ENCODE peak calls at places on chromosomes 12 and 14, in seven cellular contexts. One of them, this sample, is unnamed.

GRCh38 chr12:121189061-121189886 is 20.7 kb upstream of the P2RX4 start:
- DNase-seq in kidney epithelial cell: no peak
- DNase-seq in breast epithelium: no peak
- DNase-seq in Daoy: no peak
- DNase-seq in progenitor cell of endocrine pancreas: no peak
- DNase-seq in adipocyte: no peak
- DNase-seq in EH: no peak
- DNase-seq in this sample: no peak

GRCh38 chr14:68528031-68528687 is 264.7 kb downstream of the ZFP36L1 start:
- DNase-seq in kidney epithelial cell: no peak
- DNase-seq in breast epithelium: no peak
- DNase-seq in Daoy: no peak
- DNase-seq in progenitor cell of endocrine pancreas: no peak
- DNase-seq in adipocyte: no peak
- DNase-seq in EH: no peak
- DNase-seq in this sample: no peak

GRCh38 chr12:22518067-22518719 is 26.1 kb downstream of the C2CD5 start:
- DNase-seq in kidney epithelial cell: no peak
- DNase-seq in breast epithelium: no peak
- DNase-seq in Daoy: no peak
- DNase-seq in progenitor cell of endocrine pancreas: no peak
- DNase-seq in adipocyte: no peak
- DNase-seq in EH: no peak
- DNase-seq in this sample: no peak

GRCh38 chr12:116037941-116038837 is 239.3 kb downstream of the MED13L start:
- DNase-seq in kidney epithelial cell: no peak
- DNase-seq in breast epithelium: no peak
- DNase-seq in Daoy: no peak
- DNase-seq in progenitor cell of endocrine pancreas: no peak
- DNase-seq in adipocyte: peak
- DNase-seq in EH: peak
- DNase-seq in this sample: no peak

GRCh38 chr12:95473440-95473946 is 459 bp upstream of the METAP2 start:
- DNase-seq in kidney epithelial cell: no peak
- DNase-seq in breast epithelium: no peak
- DNase-seq in Daoy: peak
- DNase-seq in progenitor cell of endocrine pancreas: no peak
- DNase-seq in adipocyte: peak
- DNase-seq in EH: peak
- DNase-seq in this sample: no peak

GRCh38 chr14:104706733-104707628 is 17.0 kb upstream of the ADSS1 start:
- DNase-seq in kidney epithelial cell: no peak
- DNase-seq in breast epithelium: no peak
- DNase-seq in Daoy: no peak
- DNase-seq in progenitor cell of endocrine pancreas: no peak
- DNase-seq in adipocyte: no peak
- DNase-seq in EH: no peak
- DNase-seq in this sample: no peak

GRCh38 chr14:88256997-88257755 is 65.9 kb downstream of the KCNK10 start:
- DNase-seq in kidney epithelial cell: no peak
- DNase-seq in breast epithelium: no peak
- DNase-seq in Daoy: peak
- DNase-seq in progenitor cell of endocrine pancreas: no peak
- DNase-seq in adipocyte: no peak
- DNase-seq in EH: peak
- DNase-seq in this sample: no peak

GRCh38 chr12:14213542-14213941 is 151.9 kb upstream of the ATF7IP start:
- DNase-seq in kidney epithelial cell: no peak
- DNase-seq in breast epithelium: no peak
- DNase-seq in Daoy: peak
- DNase-seq in progenitor cell of endocrine pancreas: no peak
- DNase-seq in adipocyte: no peak
- DNase-seq in EH: peak
- DNase-seq in this sample: no peak

GRCh38 chr12:107225626-107226025 is 132.3 kb upstream of the CRY1 start:
- DNase-seq in kidney epithelial cell: no peak
- DNase-seq in breast epithelium: no peak
- DNase-seq in Daoy: peak
- DNase-seq in progenitor cell of endocrine pancreas: no peak
- DNase-seq in adipocyte: peak
- DNase-seq in EH: peak
- DNase-seq in this sample: no peak

GRCh38 chr12:68119724-68120211 is 39.8 kb downstream of the IFNG start:
- DNase-seq in kidney epithelial cell: no peak
- DNase-seq in breast epithelium: no peak
- DNase-seq in Daoy: peak
- DNase-seq in progenitor cell of endocrine pancreas: no peak
- DNase-seq in adipocyte: no peak
- DNase-seq in EH: no peak
- DNase-seq in this sample: no peak

GRCh38 chr12:42981379-42981778 is 391.8 kb upstream of the PRICKLE1 start:
- DNase-seq in kidney epithelial cell: no peak
- DNase-seq in breast epithelium: no peak
- DNase-seq in Daoy: peak
- DNase-seq in progenitor cell of endocrine pancreas: no peak
- DNase-seq in adipocyte: peak
- DNase-seq in EH: peak
- DNase-seq in this sample: no peak

GRCh38 chr12:80064269-80064668 is 35.1 kb upstream of the OTOGL start:
- DNase-seq in kidney epithelial cell: no peak
- DNase-seq in breast epithelium: no peak
- DNase-seq in Daoy: no peak
- DNase-seq in progenitor cell of endocrine pancreas: no peak
- DNase-seq in adipocyte: peak
- DNase-seq in EH: peak
- DNase-seq in this sample: no peak

GRCh38 chr14:23300687-23301223 is 1.9 kb downstream of the PPP1R3E start:
- DNase-seq in kidney epithelial cell: no peak
- DNase-seq in breast epithelium: no peak
- DNase-seq in Daoy: peak
- DNase-seq in progenitor cell of endocrine pancreas: no peak
- DNase-seq in adipocyte: peak
- DNase-seq in EH: peak
- DNase-seq in this sample: peak

GRCh38 chr14:77376380-77376770 is 519 bp downstream of the TMED8 start:
- DNase-seq in kidney epithelial cell: no peak
- DNase-seq in breast epithelium: no peak
- DNase-seq in Daoy: peak
- DNase-seq in progenitor cell of endocrine pancreas: no peak
- DNase-seq in adipocyte: no peak
- DNase-seq in EH: peak
- DNase-seq in this sample: peak

GRCh38 chr12:2820432-2820831 is 8.0 kb downstream of the ITFG2 start:
- DNase-seq in kidney epithelial cell: no peak
- DNase-seq in breast epithelium: no peak
- DNase-seq in Daoy: no peak
- DNase-seq in progenitor cell of endocrine pancreas: no peak
- DNase-seq in adipocyte: no peak
- DNase-seq in EH: no peak
- DNase-seq in this sample: no peak

GRCh38 chr14:26163761-26164160 is 434.1 kb downstream of the NOVA1 start:
- DNase-seq in kidney epithelial cell: no peak
- DNase-seq in breast epithelium: no peak
- DNase-seq in Daoy: peak
- DNase-seq in progenitor cell of endocrine pancreas: no peak
- DNase-seq in adipocyte: peak
- DNase-seq in EH: no peak
- DNase-seq in this sample: no peak

GRCh38 chr12:107402041-107403022 is 283.3 kb upstream of the PWP1 start:
- DNase-seq in kidney epithelial cell: no peak
- DNase-seq in breast epithelium: no peak
- DNase-seq in Daoy: peak
- DNase-seq in progenitor cell of endocrine pancreas: peak
- DNase-seq in adipocyte: peak
- DNase-seq in EH: peak
- DNase-seq in this sample: no peak

GRCh38 chr14:105026789-105027563 is 6.1 kb upstream of the CDCA4 start:
- DNase-seq in kidney epithelial cell: no peak
- DNase-seq in breast epithelium: no peak
- DNase-seq in Daoy: no peak
- DNase-seq in progenitor cell of endocrine pancreas: no peak
- DNase-seq in adipocyte: no peak
- DNase-seq in EH: peak
- DNase-seq in this sample: no peak

GRCh38 chr12:124713041-124713435 is 145.6 kb upstream of the NCOR2 start:
- DNase-seq in kidney epithelial cell: no peak
- DNase-seq in breast epithelium: no peak
- DNase-seq in Daoy: no peak
- DNase-seq in progenitor cell of endocrine pancreas: no peak
- DNase-seq in adipocyte: no peak
- DNase-seq in EH: no peak
- DNase-seq in this sample: peak

GRCh38 chr12:123998344-123998941 is 25.4 kb downstream of the ZNF664 start:
- DNase-seq in kidney epithelial cell: no peak
- DNase-seq in breast epithelium: no peak
- DNase-seq in Daoy: no peak
- DNase-seq in progenitor cell of endocrine pancreas: no peak
- DNase-seq in adipocyte: no peak
- DNase-seq in EH: peak
- DNase-seq in this sample: no peak

GRCh38 chr14:96243785-96244184 is 12.2 kb upstream of the BDKRB1 start:
- DNase-seq in kidney epithelial cell: no peak
- DNase-seq in breast epithelium: no peak
- DNase-seq in Daoy: no peak
- DNase-seq in progenitor cell of endocrine pancreas: no peak
- DNase-seq in adipocyte: no peak
- DNase-seq in EH: no peak
- DNase-seq in this sample: peak

GRCh38 chr12:46266869-46267617 is 1.8 kb downstream of the SLC38A1 start:
- DNase-seq in kidney epithelial cell: no peak
- DNase-seq in breast epithelium: peak
- DNase-seq in Daoy: peak
- DNase-seq in progenitor cell of endocrine pancreas: peak
- DNase-seq in adipocyte: peak
- DNase-seq in EH: peak
- DNase-seq in this sample: peak

GRCh38 chr14:54805521-54806322 is 96.9 kb downstream of the GCH1 start:
- DNase-seq in kidney epithelial cell: no peak
- DNase-seq in breast epithelium: peak
- DNase-seq in Daoy: peak
- DNase-seq in progenitor cell of endocrine pancreas: peak
- DNase-seq in adipocyte: peak
- DNase-seq in EH: peak
- DNase-seq in this sample: peak

GRCh38 chr12:132866251-132866828 is 21.1 kb downstream of the CHFR start:
- DNase-seq in kidney epithelial cell: no peak
- DNase-seq in breast epithelium: no peak
- DNase-seq in Daoy: no peak
- DNase-seq in progenitor cell of endocrine pancreas: no peak
- DNase-seq in adipocyte: peak
- DNase-seq in EH: peak
- DNase-seq in this sample: no peak

GRCh38 chr12:26331960-26332359 is 136.6 kb downstream of the SSPN start:
- DNase-seq in kidney epithelial cell: no peak
- DNase-seq in breast epithelium: no peak
- DNase-seq in Daoy: no peak
- DNase-seq in progenitor cell of endocrine pancreas: no peak
- DNase-seq in adipocyte: no peak
- DNase-seq in EH: no peak
- DNase-seq in this sample: no peak

GRCh38 chr12:30578426-30578825 is 117.2 kb downstream of the IPO8 start:
- DNase-seq in kidney epithelial cell: no peak
- DNase-seq in breast epithelium: no peak
- DNase-seq in Daoy: no peak
- DNase-seq in progenitor cell of endocrine pancreas: no peak
- DNase-seq in adipocyte: no peak
- DNase-seq in EH: no peak
- DNase-seq in this sample: no peak

GRCh38 chr14:92724516-92725340 is 23.7 kb downstream of the LGMN start:
- DNase-seq in kidney epithelial cell: no peak
- DNase-seq in breast epithelium: no peak
- DNase-seq in Daoy: no peak
- DNase-seq in progenitor cell of endocrine pancreas: no peak
- DNase-seq in adipocyte: no peak
- DNase-seq in EH: no peak
- DNase-seq in this sample: no peak

GRCh38 chr14:56145965-56146364 is 27.8 kb downstream of the PELI2 start:
- DNase-seq in kidney epithelial cell: no peak
- DNase-seq in breast epithelium: no peak
- DNase-seq in Daoy: peak
- DNase-seq in progenitor cell of endocrine pancreas: no peak
- DNase-seq in adipocyte: peak
- DNase-seq in EH: peak
- DNase-seq in this sample: no peak

GRCh38 chr12:18676112-18676511 is 61.7 kb downstream of the PLCZ1 start:
- DNase-seq in kidney epithelial cell: no peak
- DNase-seq in breast epithelium: no peak
- DNase-seq in Daoy: no peak
- DNase-seq in progenitor cell of endocrine pancreas: no peak
- DNase-seq in adipocyte: no peak
- DNase-seq in EH: no peak
- DNase-seq in this sample: no peak

GRCh38 chr12:3304436-3305135 is 186.4 kb upstream of the PRMT8 start:
- DNase-seq in kidney epithelial cell: peak
- DNase-seq in breast epithelium: no peak
- DNase-seq in Daoy: peak
- DNase-seq in progenitor cell of endocrine pancreas: no peak
- DNase-seq in adipocyte: peak
- DNase-seq in EH: peak
- DNase-seq in this sample: no peak

GRCh38 chr12:5000204-5000603 is 43.5 kb upstream of the KCNA5 start:
- DNase-seq in kidney epithelial cell: no peak
- DNase-seq in breast epithelium: no peak
- DNase-seq in Daoy: no peak
- DNase-seq in progenitor cell of endocrine pancreas: no peak
- DNase-seq in adipocyte: no peak
- DNase-seq in EH: no peak
- DNase-seq in this sample: peak

GRCh38 chr14:26870722-26871121 is 272.9 kb upstream of the NOVA1 start:
- DNase-seq in kidney epithelial cell: no peak
- DNase-seq in breast epithelium: no peak
- DNase-seq in Daoy: no peak
- DNase-seq in progenitor cell of endocrine pancreas: no peak
- DNase-seq in adipocyte: no peak
- DNase-seq in EH: no peak
- DNase-seq in this sample: no peak

GRCh38 chr14:75578099-75578785 is at the start of gene FLVCR2:
- DNase-seq in kidney epithelial cell: peak
- DNase-seq in breast epithelium: peak
- DNase-seq in Daoy: peak
- DNase-seq in progenitor cell of endocrine pancreas: peak
- DNase-seq in adipocyte: peak
- DNase-seq in EH: peak
- DNase-seq in this sample: peak

GRCh38 chr14:50045039-50045711 is 71.2 kb downstream of the VCPKMT start:
- DNase-seq in kidney epithelial cell: no peak
- DNase-seq in breast epithelium: peak
- DNase-seq in Daoy: peak
- DNase-seq in progenitor cell of endocrine pancreas: no peak
- DNase-seq in adipocyte: peak
- DNase-seq in EH: peak
- DNase-seq in this sample: peak

GRCh38 chr12:47312794-47313426 is 233.2 kb upstream of the AMIGO2 start:
- DNase-seq in kidney epithelial cell: no peak
- DNase-seq in breast epithelium: no peak
- DNase-seq in Daoy: no peak
- DNase-seq in progenitor cell of endocrine pancreas: no peak
- DNase-seq in adipocyte: no peak
- DNase-seq in EH: no peak
- DNase-seq in this sample: no peak

GRCh38 chr12:44876554-44877275 is 600 bp upstream of the NELL2 start:
- DNase-seq in kidney epithelial cell: no peak
- DNase-seq in breast epithelium: no peak
- DNase-seq in Daoy: peak
- DNase-seq in progenitor cell of endocrine pancreas: peak
- DNase-seq in adipocyte: peak
- DNase-seq in EH: peak
- DNase-seq in this sample: peak

GRCh38 chr12:30457621-30458289 is 237.9 kb downstream of the IPO8 start:
- DNase-seq in kidney epithelial cell: peak
- DNase-seq in breast epithelium: no peak
- DNase-seq in Daoy: no peak
- DNase-seq in progenitor cell of endocrine pancreas: no peak
- DNase-seq in adipocyte: peak
- DNase-seq in EH: peak
- DNase-seq in this sample: no peak

GRCh38 chr12:6178981-6179761 is 21.0 kb upstream of the CD9 start:
- DNase-seq in kidney epithelial cell: no peak
- DNase-seq in breast epithelium: no peak
- DNase-seq in Daoy: no peak
- DNase-seq in progenitor cell of endocrine pancreas: no peak
- DNase-seq in adipocyte: peak
- DNase-seq in EH: peak
- DNase-seq in this sample: peak